ENCODE peak calls at places on chromosomes 1 and 21, in six cellular contexts. Z is heart left ventricle, M is right lobe of liver, V is tibial nerve, C is esophagus muscularis mucosa, Q is ovary. P is an unnamed sample. For H3K27me3, the result is how much of the 10 kb centered on the place peaks cover.

GRCh38 chr21:44331650-44332306 is 7.4 kb downstream of the CFAP410 start:
- DNase-seq in Z (no peak), M (no peak), V (no peak), C (no peak), Q (no peak), P (no peak)

GRCh38 chr1:58944439-58944838 is 160.6 kb upstream of the JUN start:
- DNase-seq in Z (no peak), M (no peak), V (no peak), C (no peak), Q (no peak), P (no peak)

GRCh38 chr1:14476170-14476955 is 122.1 kb upstream of the KAZN start:
- DNase-seq in Z (no peak), M (no peak), V (no peak), C (no peak), Q (no peak), P (no peak)

GRCh38 chr1:32040711-32041110 is 27.0 kb downstream of the KHDRBS1 start:
- DNase-seq in Z (no peak), M (no peak), V (no peak), C (no peak), Q (no peak), P (no peak)

GRCh38 chr1:60342569-60342968 is 269.0 kb upstream of the C1orf87 start:
- DNase-seq in Z (no peak), M (no peak), V (no peak), C (no peak), Q (no peak), P (no peak)

GRCh38 chr1:93635614-93636543 is 45.8 kb downstream of the BCAR3 start:
- DNase-seq in Z (no peak), M (no peak), V (no peak), C (peak), Q (no peak), P (no peak)

GRCh38 chr1:4752059-4752458 is 97.7 kb downstream of the AJAP1 start:
- DNase-seq in Z (no peak), M (no peak), V (no peak), C (no peak), Q (no peak), P (no peak)

GRCh38 chr1:234239515-234239914 is 133.7 kb upstream of the COA6 start:
- DNase-seq in Z (no peak), M (no peak), V (no peak), C (no peak), Q (no peak), P (no peak)

GRCh38 chr1:91866425-91866824 is 19.5 kb downstream of the TGFBR3 start:
- DNase-seq in Z (no peak), M (no peak), V (no peak), C (no peak), Q (no peak), P (no peak)

GRCh38 chr1:28123461-28123961 is 35.1 kb upstream of the EYA3 start:
- DNase-seq in Z (no peak), M (no peak), V (no peak), C (no peak), Q (no peak), P (no peak)

GRCh38 chr1:45411510-45411899 is 71.3 kb upstream of the MUTYH start:
- DNase-seq in Z (no peak), M (no peak), V (no peak), C (no peak), Q (no peak), P (no peak)

GRCh38 chr1:65174585-65174984 is 26.6 kb downstream of the AK4 start:
- DNase-seq in Z (peak), M (peak), V (peak), C (no peak), Q (peak), P (no peak)

GRCh38 chr1:1291611-1292441 is 11.6 kb downstream of the SCNN1D start:
- DNase-seq in Z (no peak), M (peak), V (no peak), C (peak), Q (peak), P (peak)

GRCh38 chr1:1331068-1331965 is at the start of gene TAS1R3:
- DNase-seq in Z (no peak), M (no peak), V (no peak), C (no peak), Q (no peak), P (no peak)

DNA sequence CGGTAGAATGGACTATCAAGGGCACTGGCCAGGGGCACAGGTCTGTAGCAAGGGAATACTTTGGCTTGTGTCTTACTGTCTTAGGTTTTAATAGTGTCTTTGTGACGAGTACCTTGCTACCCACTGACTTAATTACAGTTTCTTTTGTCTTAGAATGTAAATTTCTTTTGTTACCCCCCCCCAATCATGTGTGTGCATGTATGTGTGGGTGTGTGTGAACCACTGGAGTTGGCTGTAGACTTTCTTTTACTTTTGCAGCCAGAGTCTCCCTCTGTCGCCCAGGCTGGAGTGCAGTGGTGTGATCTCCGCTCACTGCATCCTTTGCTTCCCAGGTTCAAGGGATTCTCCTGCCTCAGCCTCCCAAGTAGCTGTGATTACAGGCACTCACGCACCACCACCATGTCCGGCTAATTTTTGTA is 61.8 kb upstream of the CLDN14 start:
- DNase-seq in Z (no peak), M (no peak), V (no peak), C (no peak), Q (no peak), P (no peak)
- H3K27me3 ChIP-seq in Z (under half), M (under half), V (under half), C (half or more), Q (under half), P (under half)

GRCh38 chr1:166843769-166844596 is 4.7 kb downstream of the POGK start:
- DNase-seq in Z (no peak), M (no peak), V (no peak), C (no peak), Q (no peak), P (no peak)

GRCh38 chr1:166844791-166845190 is 5.5 kb downstream of the POGK start:
- DNase-seq in Z (peak), M (no peak), V (no peak), C (no peak), Q (no peak), P (no peak)

GRCh38 chr1:166848193-166848592 is 8.9 kb downstream of the POGK start:
- DNase-seq in Z (no peak), M (no peak), V (no peak), C (no peak), Q (no peak), P (no peak)

GRCh38 chr1:166852918-166853317 is 13.6 kb downstream of the POGK start:
- DNase-seq in Z (no peak), M (no peak), V (no peak), C (no peak), Q (no peak), P (no peak)

GRCh38 chr1:166849135-166849534 is 9.9 kb downstream of the POGK start:
- DNase-seq in Z (no peak), M (no peak), V (no peak), C (no peak), Q (no peak), P (no peak)
- TF ChIP-seq POLR2A in Z (no peak), M (no peak), V (no peak), C (no peak), Q (no peak), P (no peak)

GRCh38 chr1:47549532-47549931 is 111.7 kb downstream of the FOXD2 start:
- DNase-seq in Z (no peak), M (no peak), V (no peak), C (no peak), Q (no peak), P (no peak)
- H3K27me3 ChIP-seq in Z (under half), M (under half), V (under half), C (half or more), Q (under half), P (under half)

GRCh38 chr1:155051342-155051776 is 243 bp downstream of the ADAM15 start:
- DNase-seq in Z (no peak), M (no peak), V (no peak), C (no peak), Q (no peak), P (no peak)

GRCh38 chr1:155049651-155050559 is 1.2 kb upstream of the ADAM15 start:
- DNase-seq in Z (no peak), M (no peak), V (no peak), C (no peak), Q (no peak), P (no peak)

GRCh38 chr1:155051777-155052398 is 772 bp downstream of the ADAM15 start:
- DNase-seq in Z (peak), M (peak), V (peak), C (no peak), Q (peak), P (peak)

GRCh38 chr1:155052412-155053400 is 1.6 kb downstream of the ADAM15 start:
- DNase-seq in Z (peak), M (no peak), V (no peak), C (no peak), Q (no peak), P (no peak)

DNA sequence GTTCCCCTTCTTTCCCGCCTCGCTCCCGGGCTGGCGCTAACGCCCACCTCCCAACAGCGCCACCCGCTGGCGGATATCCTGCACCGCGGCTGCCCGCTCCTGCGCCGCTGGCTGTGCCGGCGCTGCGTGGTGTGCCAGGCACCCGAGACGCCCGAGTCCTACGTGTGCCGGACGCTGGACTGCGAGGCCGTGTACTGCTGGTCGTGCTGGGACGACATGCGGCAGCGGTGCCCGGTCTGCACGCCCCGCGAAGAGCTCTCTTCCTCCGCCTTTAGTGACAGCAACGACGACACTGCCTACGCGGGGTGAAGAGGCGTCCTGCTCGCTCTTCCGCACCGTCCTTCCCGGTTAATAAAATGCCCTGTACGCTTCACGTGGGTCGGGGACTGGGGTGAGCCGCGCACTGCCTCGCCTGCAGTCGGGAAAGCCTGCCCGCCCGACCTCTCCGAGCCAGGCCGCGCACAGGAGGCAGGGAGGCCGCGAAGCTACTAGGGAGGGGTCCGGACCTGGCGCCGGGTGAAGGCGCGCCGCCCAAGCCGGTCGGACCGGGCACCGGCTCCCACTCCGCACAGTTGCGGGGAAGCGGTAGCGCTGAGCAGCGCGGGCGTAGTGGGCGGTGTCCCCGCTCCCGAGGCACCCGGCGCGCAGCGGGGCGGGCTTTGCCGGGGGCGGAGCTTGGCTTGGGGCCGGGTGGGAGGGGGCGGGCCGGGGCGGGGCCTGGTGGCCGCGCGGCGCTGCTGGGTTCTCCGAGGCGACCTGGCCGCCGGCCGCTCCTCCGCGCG is at the start of gene ADAM15:
- DNase-seq in Z (peak), M (peak), V (peak), C (no peak), Q (peak), P (peak)
- TF ChIP-seq POLR2A in Z (no peak), M (peak), V (peak), C (no peak), Q (no peak), P (peak)

GRCh38 chr1:6490181-6491075 is 1.0 kb downstream of the PLEKHG5 start:
- DNase-seq in Z (peak), M (peak), V (no peak), C (no peak), Q (peak), P (peak)
- H3K27me3 ChIP-seq in Z (under half), M (under half), V (under half), C (under half), Q (under half), P (under half)

P was measured in spleen.